ENCODE peak calls at places on chromosomes 6 and 20, in four cellular contexts. One of them, this sample, is unnamed.

GRCh38 chr6:134323698-134324097 is 5.8 kb upstream of the SGK1 start:
- DNase-seq in IMR-90: no peak
- DNase-seq in keratinocyte: no peak
- DNase-seq in endothelial cell of umbilical vein: no peak
- DNase-seq in this sample: no peak

GRCh38 chr6:116714296-116714695 is 33.3 kb downstream of the KPNA5 start:
- DNase-seq in IMR-90: no peak
- DNase-seq in keratinocyte: no peak
- DNase-seq in endothelial cell of umbilical vein: no peak
- DNase-seq in this sample: no peak

GRCh38 chr6:13615802-13616140 is 636 bp downstream of the NOL7 start:
- DNase-seq in IMR-90: peak; percentile 35
- DNase-seq in keratinocyte: no peak
- DNase-seq in endothelial cell of umbilical vein: no peak
- DNase-seq in this sample: peak; percentile 41

GRCh38 chr20:50260480-50261221 is 70.0 kb downstream of the CEBPB start:
- DNase-seq in IMR-90: no peak
- DNase-seq in keratinocyte: no peak
- DNase-seq in endothelial cell of umbilical vein: no peak
- DNase-seq in this sample: peak; percentile 44

GRCh38 chr6:151286192-151286591 is 46.4 kb downstream of the AKAP12 start:
- DNase-seq in IMR-90: peak; percentile 14
- DNase-seq in keratinocyte: no peak
- DNase-seq in endothelial cell of umbilical vein: peak; percentile 54
- DNase-seq in this sample: peak; percentile 38

GRCh38 chr20:54909702-54910101 is 434.3 kb downstream of the DOK5 start:
- DNase-seq in IMR-90: no peak
- DNase-seq in keratinocyte: no peak
- DNase-seq in endothelial cell of umbilical vein: no peak
- DNase-seq in this sample: no peak

GRCh38 chr6:116033687-116034303 is 26.9 kb downstream of the FRK start:
- DNase-seq in IMR-90: no peak
- DNase-seq in keratinocyte: no peak
- DNase-seq in endothelial cell of umbilical vein: no peak
- DNase-seq in this sample: no peak

GRCh38 chr20:21514553-21515251 is 838 bp upstream of the NKX2-2 start:
- DNase-seq in IMR-90: no peak
- DNase-seq in keratinocyte: no peak
- DNase-seq in endothelial cell of umbilical vein: no peak
- DNase-seq in this sample: no peak

GRCh38 chr20:34558320-34559202 is at the start of gene MAP1LC3A:
- DNase-seq in IMR-90: peak; percentile 95
- DNase-seq in keratinocyte: peak; percentile 75
- DNase-seq in endothelial cell of umbilical vein: peak; percentile 93
- DNase-seq in this sample: peak; percentile 57

GRCh38 chr6:29629571-29629970 is 3.4 kb downstream of the GABBR1 start:
- DNase-seq in IMR-90: no peak
- DNase-seq in keratinocyte: no peak
- DNase-seq in endothelial cell of umbilical vein: no peak
- DNase-seq in this sample: no peak

GRCh38 chr6:142301421-142302391 is at the start of gene ADGRG6:
- DNase-seq in IMR-90: peak; percentile 28
- DNase-seq in keratinocyte: no peak
- DNase-seq in endothelial cell of umbilical vein: peak; percentile 72
- DNase-seq in this sample: peak; percentile 22

GRCh38 chr6:25971187-25971811 is 8.7 kb downstream of the TRIM38 start:
- DNase-seq in IMR-90: peak; percentile 92
- DNase-seq in keratinocyte: no peak
- DNase-seq in endothelial cell of umbilical vein: peak; percentile 90
- DNase-seq in this sample: peak; percentile 72

GRCh38 chr6:82573200-82573972 is 209.8 kb downstream of the TPBG start:
- DNase-seq in IMR-90: no peak
- DNase-seq in keratinocyte: no peak
- DNase-seq in endothelial cell of umbilical vein: no peak
- DNase-seq in this sample: no peak

GRCh38 chr6:11744101-11744500 is 34.5 kb downstream of the ADTRP start:
- DNase-seq in IMR-90: no peak
- DNase-seq in keratinocyte: no peak
- DNase-seq in endothelial cell of umbilical vein: no peak
- DNase-seq in this sample: no peak

GRCh38 chr6:140494321-140495085 is 1120.1 kb upstream of the CITED2 start:
- DNase-seq in IMR-90: no peak
- DNase-seq in keratinocyte: no peak
- DNase-seq in endothelial cell of umbilical vein: no peak
- DNase-seq in this sample: no peak

GRCh38 chr6:157670466-157671186 is 152.4 kb upstream of the SNX9 start:
- DNase-seq in IMR-90: no peak
- DNase-seq in keratinocyte: no peak
- DNase-seq in endothelial cell of umbilical vein: no peak
- DNase-seq in this sample: no peak

GRCh38 chr6:97049254-97050004 is 124.9 kb downstream of the KLHL32 start:
- DNase-seq in IMR-90: no peak
- DNase-seq in keratinocyte: no peak
- DNase-seq in endothelial cell of umbilical vein: no peak
- DNase-seq in this sample: no peak

GRCh38 chr6:129673758-129674157 is 36.2 kb downstream of the ARHGAP18 start:
- DNase-seq in IMR-90: no peak
- DNase-seq in keratinocyte: no peak
- DNase-seq in endothelial cell of umbilical vein: no peak
- DNase-seq in this sample: no peak

GRCh38 chr6:132515386-132515785 is 2.5 kb upstream of the STX7 start:
- DNase-seq in IMR-90: no peak
- DNase-seq in keratinocyte: no peak
- DNase-seq in endothelial cell of umbilical vein: no peak
- DNase-seq in this sample: no peak

GRCh38 chr6:25476126-25476525 is 175.9 kb upstream of the SCGN start:
- DNase-seq in IMR-90: peak; percentile 11
- DNase-seq in keratinocyte: no peak
- DNase-seq in endothelial cell of umbilical vein: no peak
- DNase-seq in this sample: no peak

GRCh38 chr6:119052985-119053384 is 25.5 kb downstream of the FAM184A start:
- DNase-seq in IMR-90: no peak
- DNase-seq in keratinocyte: no peak
- DNase-seq in endothelial cell of umbilical vein: no peak
- DNase-seq in this sample: no peak

GRCh38 chr20:44407402-44408184 is 52.1 kb downstream of the HNF4A start:
- DNase-seq in IMR-90: peak; percentile 14
- DNase-seq in keratinocyte: peak; percentile 95
- DNase-seq in endothelial cell of umbilical vein: no peak
- DNase-seq in this sample: peak; percentile 87

GRCh38 chr6:37396571-37397185 is 36.3 kb upstream of the CMTR1 start:
- DNase-seq in IMR-90: no peak
- DNase-seq in keratinocyte: no peak
- DNase-seq in endothelial cell of umbilical vein: no peak
- DNase-seq in this sample: no peak

GRCh38 chr6:42901538-42901957 is 14.3 kb upstream of the PTCRA start:
- DNase-seq in IMR-90: peak; percentile 80
- DNase-seq in keratinocyte: no peak
- DNase-seq in endothelial cell of umbilical vein: peak; percentile 85
- DNase-seq in this sample: peak; percentile 93

GRCh38 chr20:11687546-11688292 is 230.0 kb upstream of the BTBD3 start:
- DNase-seq in IMR-90: no peak
- DNase-seq in keratinocyte: no peak
- DNase-seq in endothelial cell of umbilical vein: no peak
- DNase-seq in this sample: no peak

GRCh38 chr6:14770572-14770971 is 475.3 kb upstream of the JARID2 start:
- DNase-seq in IMR-90: peak; percentile 90
- DNase-seq in keratinocyte: no peak
- DNase-seq in endothelial cell of umbilical vein: no peak
- DNase-seq in this sample: no peak

GRCh38 chr6:75735491-75736186 is 13.4 kb upstream of the MYO6 start:
- DNase-seq in IMR-90: peak; percentile 28
- DNase-seq in keratinocyte: no peak
- DNase-seq in endothelial cell of umbilical vein: peak; percentile 83
- DNase-seq in this sample: no peak

GRCh38 chr6:11271637-11272036 is 39.2 kb upstream of the NEDD9 start:
- DNase-seq in IMR-90: peak; percentile 96
- DNase-seq in keratinocyte: no peak
- DNase-seq in endothelial cell of umbilical vein: no peak
- DNase-seq in this sample: no peak

GRCh38 chr6:27502508-27503435 is 29.9 kb upstream of the ZNF184 start:
- DNase-seq in IMR-90: peak; percentile 79
- DNase-seq in keratinocyte: no peak
- DNase-seq in endothelial cell of umbilical vein: peak; percentile 68
- DNase-seq in this sample: peak; percentile 93

GRCh38 chr20:46190796-46191540 is 72.9 kb downstream of the CD40 start:
- DNase-seq in IMR-90: no peak
- DNase-seq in keratinocyte: no peak
- DNase-seq in endothelial cell of umbilical vein: no peak
- DNase-seq in this sample: no peak

GRCh38 chr20:58261660-58262059 is 33.2 kb upstream of the ANKRD60 start:
- DNase-seq in IMR-90: no peak
- DNase-seq in keratinocyte: no peak
- DNase-seq in endothelial cell of umbilical vein: no peak
- DNase-seq in this sample: no peak
- H3K9me1 ChIP-seq in IMR-90: peaks cover 28% of the 10 kb centered on the region
- H3K9me1 ChIP-seq in keratinocyte: no peaks in the 10 kb centered on the region
- H3K9me1 ChIP-seq in endothelial cell of umbilical vein: no peaks in the 10 kb centered on the region
- H3K9me1 ChIP-seq in this sample: peaks cover 5% of the 10 kb centered on the region

GRCh38 chr6:28567506-28567905 is 41.8 kb downstream of the GPX5 start:
- DNase-seq in IMR-90: no peak
- DNase-seq in keratinocyte: no peak
- DNase-seq in endothelial cell of umbilical vein: no peak
- DNase-seq in this sample: no peak
- H3K9me1 ChIP-seq in IMR-90: no peaks in the 10 kb centered on the region
- H3K9me1 ChIP-seq in keratinocyte: no peaks in the 10 kb centered on the region
- H3K9me1 ChIP-seq in endothelial cell of umbilical vein: no peaks in the 10 kb centered on the region
- H3K9me1 ChIP-seq in this sample: no peaks in the 10 kb centered on the region

GRCh38 chr6:8619853-8620252 is 184.5 kb upstream of the SLC35B3 start:
- DNase-seq in IMR-90: no peak
- DNase-seq in keratinocyte: no peak
- DNase-seq in endothelial cell of umbilical vein: no peak
- DNase-seq in this sample: no peak
- H3K9me1 ChIP-seq in IMR-90: no peaks in the 10 kb centered on the region
- H3K9me1 ChIP-seq in keratinocyte: no peaks in the 10 kb centered on the region
- H3K9me1 ChIP-seq in endothelial cell of umbilical vein: no peaks in the 10 kb centered on the region
- H3K9me1 ChIP-seq in this sample: no peaks in the 10 kb centered on the region

GRCh38 chr20:25259358-25259757 is 11.5 kb downstream of the PYGB start:
- DNase-seq in IMR-90: no peak
- DNase-seq in keratinocyte: no peak
- DNase-seq in endothelial cell of umbilical vein: no peak
- DNase-seq in this sample: no peak
- H3K9me1 ChIP-seq in IMR-90: peaks cover 24% of the 10 kb centered on the region
- H3K9me1 ChIP-seq in keratinocyte: no peaks in the 10 kb centered on the region
- H3K9me1 ChIP-seq in endothelial cell of umbilical vein: no peaks in the 10 kb centered on the region
- H3K9me1 ChIP-seq in this sample: no peaks in the 10 kb centered on the region

DNA sequence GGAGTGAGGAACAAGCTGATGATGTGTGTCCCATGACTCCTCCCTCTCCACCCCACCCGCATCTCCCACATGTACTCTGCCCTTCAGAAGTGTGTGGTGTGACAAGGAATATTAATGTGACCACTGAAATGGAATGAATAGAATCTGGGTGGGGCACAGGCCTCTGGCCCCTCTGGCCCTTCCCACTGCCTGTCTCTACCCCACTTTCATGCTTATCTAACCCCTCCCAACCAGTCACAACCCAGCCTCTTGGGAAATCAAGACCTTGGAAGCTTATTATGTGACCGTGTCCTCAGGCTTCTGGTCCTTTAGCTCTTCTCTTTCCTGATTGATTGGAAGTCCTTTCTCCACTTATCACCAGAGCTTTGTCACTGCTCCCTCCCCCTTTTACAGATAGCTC is 312.2 kb upstream of the SOX4 start:
- DNase-seq in IMR-90: no peak
- DNase-seq in keratinocyte: no peak
- DNase-seq in endothelial cell of umbilical vein: no peak
- DNase-seq in this sample: no peak
- H3K9me1 ChIP-seq in IMR-90: no peaks in the 10 kb centered on the region
- H3K9me1 ChIP-seq in keratinocyte: no peaks in the 10 kb centered on the region
- H3K9me1 ChIP-seq in endothelial cell of umbilical vein: no peaks in the 10 kb centered on the region
- H3K9me1 ChIP-seq in this sample: no peaks in the 10 kb centered on the region

GRCh38 chr6:122052501-122052900 is 347.0 kb upstream of the HSF2 start:
- DNase-seq in IMR-90: no peak
- DNase-seq in keratinocyte: no peak
- DNase-seq in endothelial cell of umbilical vein: no peak
- DNase-seq in this sample: no peak

GRCh38 chr6:122043421-122043820 is 356.0 kb upstream of the HSF2 start:
- DNase-seq in IMR-90: peak; percentile 36
- DNase-seq in keratinocyte: no peak
- DNase-seq in endothelial cell of umbilical vein: no peak
- DNase-seq in this sample: no peak

GRCh38 chr6:122048570-122048969 is 350.9 kb upstream of the HSF2 start:
- DNase-seq in IMR-90: peak; percentile 36
- DNase-seq in keratinocyte: no peak
- DNase-seq in endothelial cell of umbilical vein: no peak
- DNase-seq in this sample: no peak

GRCh38 chr6:122050226-122050755 is 349.2 kb upstream of the HSF2 start:
- DNase-seq in IMR-90: no peak
- DNase-seq in keratinocyte: no peak
- DNase-seq in endothelial cell of umbilical vein: no peak
- DNase-seq in this sample: no peak

DNA sequence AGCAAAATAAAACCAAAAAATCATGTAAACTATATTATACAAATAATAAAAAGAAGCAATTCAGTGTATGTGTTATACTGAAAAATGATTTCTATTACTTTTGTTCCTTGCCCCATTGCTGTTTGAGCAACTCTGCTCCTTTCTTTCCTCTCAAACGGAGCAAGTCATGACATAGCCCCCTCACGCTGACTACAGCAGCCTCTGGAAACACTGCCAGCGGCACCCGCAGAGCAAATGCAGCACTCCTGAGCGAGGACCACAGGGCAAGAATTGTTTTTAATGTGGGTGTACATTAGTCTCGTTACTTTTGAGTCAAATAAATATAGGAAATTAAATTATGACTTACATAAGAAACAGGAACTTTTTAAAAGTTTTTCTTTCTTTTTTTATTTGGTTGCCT is 350.1 kb upstream of the HSF2 start:
- DNase-seq in IMR-90: peak; percentile 38
- DNase-seq in keratinocyte: no peak
- DNase-seq in endothelial cell of umbilical vein: no peak
- DNase-seq in this sample: no peak
- H3K9me1 ChIP-seq in IMR-90: no peaks in the 10 kb centered on the region
- H3K9me1 ChIP-seq in keratinocyte: no peaks in the 10 kb centered on the region
- H3K9me1 ChIP-seq in endothelial cell of umbilical vein: no peaks in the 10 kb centered on the region
- H3K9me1 ChIP-seq in this sample: no peaks in the 10 kb centered on the region

DNA sequence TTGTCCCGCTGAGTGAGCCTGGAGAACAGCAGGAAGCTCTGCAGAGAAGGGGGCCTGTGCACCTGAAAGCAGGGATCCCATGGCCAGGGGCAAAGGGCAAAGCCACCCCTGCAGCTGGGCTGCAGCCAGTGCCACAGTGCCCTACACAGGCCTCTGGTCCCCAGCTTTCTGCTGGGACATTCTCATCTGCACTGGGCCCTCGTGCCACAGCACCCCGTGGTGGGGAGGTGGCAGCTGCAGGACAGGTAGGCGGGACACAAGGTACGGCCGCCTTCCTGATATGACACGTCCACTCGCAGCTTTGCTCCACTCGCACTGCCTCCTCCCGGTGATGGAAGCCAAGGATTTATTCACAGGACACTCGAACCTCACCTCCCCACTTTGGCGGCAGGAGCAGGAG is 27.2 kb downstream of the INSM1 start:
- DNase-seq in IMR-90: no peak
- DNase-seq in keratinocyte: no peak
- DNase-seq in endothelial cell of umbilical vein: no peak
- DNase-seq in this sample: no peak
- H3K9me1 ChIP-seq in IMR-90: peaks cover 3% of the 10 kb centered on the region
- H3K9me1 ChIP-seq in keratinocyte: no peaks in the 10 kb centered on the region
- H3K9me1 ChIP-seq in endothelial cell of umbilical vein: no peaks in the 10 kb centered on the region
- H3K9me1 ChIP-seq in this sample: no peaks in the 10 kb centered on the region

GRCh38 chr6:164579035-164579434 is 730.4 kb downstream of the C6orf118 start:
- DNase-seq in IMR-90: no peak
- DNase-seq in keratinocyte: no peak
- DNase-seq in endothelial cell of umbilical vein: no peak
- DNase-seq in this sample: no peak
- H3K9me1 ChIP-seq in IMR-90: no peaks in the 10 kb centered on the region
- H3K9me1 ChIP-seq in keratinocyte: no peaks in the 10 kb centered on the region
- H3K9me1 ChIP-seq in endothelial cell of umbilical vein: no peaks in the 10 kb centered on the region
- H3K9me1 ChIP-seq in this sample: no peaks in the 10 kb centered on the region